ENCODE peak calls at places on chromosomes 11 and 22, in seven cellular contexts. One of them, this sample, is unnamed.
A peak's percentile ranks its signal among the peaks of the same experiment; 100 is the strongest.

GRCh38 chr11:33687733-33688479 is 12.7 kb downstream of the C11orf91 start:
- DNase-seq in H1: peak; percentile 72
- DNase-seq in H9: no peak
- DNase-seq in mesenchymal stem cell: peak; percentile 76
- DNase-seq in IMR-90: peak; percentile 78
- DNase-seq in mesendoderm: peak; percentile 66
- DNase-seq in trophoblast cell: peak; percentile 72
- DNase-seq in this sample: peak; percentile 57

GRCh38 chr22:29073618-29074275 is 912 bp downstream of the KREMEN1 start:
- DNase-seq in H9: peak; percentile 70
- DNase-seq in mesenchymal stem cell: peak; percentile 50
- DNase-seq in H1: peak; percentile 80
- DNase-seq in trophoblast cell: peak; percentile 75
- DNase-seq in mesendoderm: peak; percentile 68
- DNase-seq in IMR-90: no peak
- DNase-seq in this sample: no peak

GRCh38 chr11:96045622-96046456 is 121.9 kb upstream of the MTMR2 start:
- DNase-seq in trophoblast cell: no peak
- DNase-seq in IMR-90: peak; percentile 63
- DNase-seq in mesenchymal stem cell: peak; percentile 40
- DNase-seq in H1: peak; percentile 57
- DNase-seq in mesendoderm: peak; percentile 85
- DNase-seq in H9: peak; percentile 82
- DNase-seq in this sample: no peak

GRCh38 chr22:26589845-26590524 is at the start of gene TPST2:
- DNase-seq in mesenchymal stem cell: peak; percentile 74
- DNase-seq in H9: peak; percentile 81
- DNase-seq in H1: peak; percentile 85
- DNase-seq in mesendoderm: peak; percentile 84
- DNase-seq in trophoblast cell: peak; percentile 85
- DNase-seq in IMR-90: peak; percentile 65
- DNase-seq in this sample: peak; percentile 80

GRCh38 chr11:34204396-34205279 is 99.2 kb downstream of the NAT10 start:
- DNase-seq in IMR-90: peak; percentile 63
- DNase-seq in mesendoderm: no peak
- DNase-seq in H9: no peak
- DNase-seq in mesenchymal stem cell: no peak
- DNase-seq in trophoblast cell: no peak
- DNase-seq in H1: no peak
- DNase-seq in this sample: no peak

GRCh38 chr11:10305262-10305963 is 540 bp downstream of the ADM start:
- DNase-seq in mesenchymal stem cell: no peak
- DNase-seq in trophoblast cell: peak; percentile 55
- DNase-seq in H9: peak; percentile 55
- DNase-seq in mesendoderm: peak; percentile 59
- DNase-seq in H1: peak; percentile 66
- DNase-seq in IMR-90: peak; percentile 9
- DNase-seq in this sample: no peak

GRCh38 chr22:23404689-23405365 is 175.3 kb downstream of the IGLL1 start:
- DNase-seq in trophoblast cell: peak; percentile 74
- DNase-seq in H9: peak; percentile 39
- DNase-seq in mesenchymal stem cell: peak; percentile 54
- DNase-seq in mesendoderm: peak; percentile 75
- DNase-seq in IMR-90: peak; percentile 40
- DNase-seq in H1: peak; percentile 89
- DNase-seq in this sample: peak; percentile 67

GRCh38 chr11:27485930-27486773 is 13.6 kb upstream of the LGR4 start:
- DNase-seq in mesendoderm: peak; percentile 57
- DNase-seq in IMR-90: peak; percentile 61
- DNase-seq in H9: no peak
- DNase-seq in H1: no peak
- DNase-seq in mesenchymal stem cell: peak; percentile 61
- DNase-seq in trophoblast cell: peak; percentile 90
- DNase-seq in this sample: peak; percentile 56

GRCh38 chr22:48952256-48953102 is 875.2 kb downstream of the BRD1 start:
- DNase-seq in mesendoderm: no peak
- DNase-seq in trophoblast cell: no peak
- DNase-seq in mesenchymal stem cell: no peak
- DNase-seq in H1: peak; percentile 29
- DNase-seq in H9: peak; percentile 17
- DNase-seq in IMR-90: no peak
- DNase-seq in this sample: no peak

GRCh38 chr11:68328374-68329091 is 16.1 kb downstream of the LRP5 start:
- DNase-seq in mesendoderm: peak; percentile 71
- DNase-seq in H1: no peak
- DNase-seq in H9: peak; percentile 65
- DNase-seq in mesenchymal stem cell: no peak
- DNase-seq in IMR-90: no peak
- DNase-seq in trophoblast cell: no peak
- DNase-seq in this sample: peak; percentile 58

GRCh38 chr22:24436553-24436952 is 9.2 kb downstream of the ADORA2A start:
- DNase-seq in H9: no peak
- DNase-seq in mesendoderm: no peak
- DNase-seq in mesenchymal stem cell: no peak
- DNase-seq in H1: no peak
- DNase-seq in trophoblast cell: no peak
- DNase-seq in IMR-90: no peak
- DNase-seq in this sample: no peak

GRCh38 chr11:3138178-3139085 is 26.7 kb downstream of the OSBPL5 start:
- DNase-seq in trophoblast cell: no peak
- DNase-seq in IMR-90: no peak
- DNase-seq in H1: no peak
- DNase-seq in H9: peak; percentile 60
- DNase-seq in mesenchymal stem cell: no peak
- DNase-seq in mesendoderm: peak; percentile 40
- DNase-seq in this sample: no peak

GRCh38 chr11:117419915-117420485 is 92.3 kb downstream of the CEP164 start:
- DNase-seq in H1: no peak
- DNase-seq in trophoblast cell: no peak
- DNase-seq in mesenchymal stem cell: no peak
- DNase-seq in mesendoderm: no peak
- DNase-seq in H9: no peak
- DNase-seq in IMR-90: no peak
- DNase-seq in this sample: no peak

GRCh38 chr11:45659818-45660160 is 5.6 kb downstream of the CHST1 start:
- DNase-seq in IMR-90: no peak
- DNase-seq in mesenchymal stem cell: no peak
- DNase-seq in H1: no peak
- DNase-seq in trophoblast cell: no peak
- DNase-seq in mesendoderm: no peak
- DNase-seq in H9: no peak
- DNase-seq in this sample: no peak

GRCh38 chr22:45006873-45007246 is 2.9 kb downstream of the PHF21B start:
- DNase-seq in trophoblast cell: no peak
- DNase-seq in H1: peak; percentile 76
- DNase-seq in IMR-90: no peak
- DNase-seq in mesenchymal stem cell: no peak
- DNase-seq in H9: no peak
- DNase-seq in mesendoderm: peak; percentile 88
- DNase-seq in this sample: no peak

GRCh38 chr11:20161230-20161918 is 1.1 kb upstream of the DBX1 start:
- DNase-seq in H9: peak; percentile 80
- DNase-seq in mesenchymal stem cell: peak; percentile 6
- DNase-seq in IMR-90: no peak
- DNase-seq in trophoblast cell: peak; percentile 56
- DNase-seq in mesendoderm: peak; percentile 86
- DNase-seq in H1: peak; percentile 66
- DNase-seq in this sample: no peak

GRCh38 chr11:121802542-121802941 is 313.5 kb downstream of the BLID start:
- DNase-seq in H9: peak; percentile 71
- DNase-seq in trophoblast cell: no peak
- DNase-seq in mesendoderm: peak; percentile 58
- DNase-seq in H1: no peak
- DNase-seq in IMR-90: peak; percentile 19
- DNase-seq in mesenchymal stem cell: peak; percentile 28
- DNase-seq in this sample: no peak

GRCh38 chr11:111602865-111603632 is 800 bp downstream of the SIK2 start:
- DNase-seq in H1: no peak
- DNase-seq in mesendoderm: peak; percentile 60
- DNase-seq in trophoblast cell: peak; percentile 78
- DNase-seq in mesenchymal stem cell: peak; percentile 64
- DNase-seq in H9: no peak
- DNase-seq in IMR-90: peak; percentile 43
- DNase-seq in this sample: peak; percentile 46

GRCh38 chr11:46290598-46291309 is 13.3 kb downstream of the CREB3L1 start:
- DNase-seq in IMR-90: peak; percentile 98
- DNase-seq in H1: peak; percentile 84
- DNase-seq in trophoblast cell: no peak
- DNase-seq in H9: peak; percentile 93
- DNase-seq in mesendoderm: peak; percentile 94
- DNase-seq in mesenchymal stem cell: peak; percentile 97
- DNase-seq in this sample: no peak

DNA sequence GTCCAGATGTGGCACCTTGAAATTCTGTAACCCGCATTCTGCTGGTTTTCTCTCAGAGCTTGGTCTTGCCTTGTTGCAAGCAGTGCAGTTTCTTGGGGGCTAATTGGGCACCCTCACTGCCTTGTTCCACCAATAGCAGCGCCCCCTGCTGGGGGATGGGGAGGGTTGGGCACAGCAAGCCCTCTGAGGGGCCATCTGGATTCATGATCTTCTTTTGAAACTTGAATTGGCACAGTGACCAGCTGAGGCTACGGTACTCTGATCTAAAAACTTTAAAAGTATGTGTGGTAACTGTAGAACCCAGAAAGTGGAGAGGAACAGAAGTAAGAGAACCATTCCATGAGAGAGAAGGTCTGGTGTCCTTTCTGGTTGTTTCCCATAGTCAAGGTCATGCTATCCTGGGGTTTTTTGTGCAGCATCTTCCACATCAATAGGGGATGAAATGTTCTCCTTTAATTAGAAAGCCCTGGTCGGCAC is 64.2 kb downstream of the MED15 start:
- DNase-seq in mesendoderm: peak; percentile 44
- DNase-seq in H1: peak; percentile 85
- DNase-seq in trophoblast cell: peak; percentile 40
- DNase-seq in mesenchymal stem cell: peak; percentile 38
- DNase-seq in IMR-90: no peak
- DNase-seq in H9: peak; percentile 55
- DNase-seq in this sample: peak; percentile 38
- H3K4me1 ChIP-seq in mesendoderm: no peaks in the 10 kb centered on the region
- H3K4me1 ChIP-seq in H1: no peaks in the 10 kb centered on the region
- H3K4me1 ChIP-seq in trophoblast cell: peaks cover 32% of the 10 kb centered on the region
- H3K4me1 ChIP-seq in mesenchymal stem cell: peaks cover 47% of the 10 kb centered on the region
- H3K4me1 ChIP-seq in IMR-90: peaks cover 39% of the 10 kb centered on the region
- H3K4me1 ChIP-seq in H9: no peaks in the 10 kb centered on the region
- H3K4me1 ChIP-seq in this sample: no peaks in the 10 kb centered on the region

DNA sequence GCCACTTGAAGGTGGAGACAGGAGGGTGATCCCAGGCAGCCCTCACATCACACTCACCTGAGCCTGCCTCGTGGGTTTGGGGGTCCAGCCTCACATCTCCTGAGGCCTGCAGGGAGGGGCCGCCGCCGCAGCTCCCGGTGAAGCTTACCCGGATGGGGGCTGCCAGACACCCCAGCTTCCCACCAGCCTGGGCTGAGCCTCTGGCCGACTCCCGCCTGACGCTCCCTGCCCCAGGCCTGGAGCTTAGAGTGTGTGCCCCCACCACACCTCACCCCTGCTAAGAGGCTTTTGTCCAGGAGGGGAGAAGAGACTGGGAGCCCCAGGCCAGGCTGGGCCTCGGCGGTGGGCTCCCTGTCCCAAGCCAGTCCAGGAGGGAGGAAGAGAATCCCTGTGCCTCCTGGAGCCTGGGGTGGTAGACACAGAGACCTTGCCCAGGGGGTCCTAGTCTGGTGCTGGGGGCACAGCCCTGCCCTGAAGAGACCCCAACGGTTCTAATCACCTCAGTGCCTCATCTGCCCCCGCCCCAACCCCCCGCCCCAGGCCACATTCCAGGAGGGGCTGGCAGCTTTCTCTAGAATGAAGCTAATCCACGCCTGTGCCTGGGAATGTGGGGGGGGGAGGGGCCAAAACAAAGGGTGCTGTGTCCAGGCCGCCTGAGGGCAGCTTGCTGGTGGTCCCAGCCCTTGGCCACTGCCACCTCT is at the start of gene SLC16A8:
- DNase-seq in H9: no peak
- DNase-seq in mesenchymal stem cell: no peak
- DNase-seq in trophoblast cell: no peak
- DNase-seq in IMR-90: no peak
- DNase-seq in mesendoderm: peak; percentile 57
- DNase-seq in H1: no peak
- DNase-seq in this sample: peak; percentile 54
- H2BK5ac ChIP-seq in H9: no peak within 1 kb of the TSS
- H2BK5ac ChIP-seq in mesenchymal stem cell: no peak within 1 kb of the TSS
- H2BK5ac ChIP-seq in trophoblast cell: no peak within 1 kb of the TSS
- H2BK5ac ChIP-seq in IMR-90: no peak within 1 kb of the TSS
- H2BK5ac ChIP-seq in mesendoderm: no peak within 1 kb of the TSS
- H2BK5ac ChIP-seq in H1: no peak within 1 kb of the TSS
- H2BK5ac ChIP-seq in this sample: peak within 1 kb of the TSS; percentile 85

GRCh38 chr22:21000987-21001600 is 824 bp downstream of the THAP7 start:
- DNase-seq in trophoblast cell: no peak
- DNase-seq in mesendoderm: no peak
- DNase-seq in mesenchymal stem cell: peak; percentile 5
- DNase-seq in H9: no peak
- DNase-seq in IMR-90: no peak
- DNase-seq in H1: no peak
- DNase-seq in this sample: no peak

GRCh38 chr22:21001601-21002325 is at the start of gene THAP7:
- DNase-seq in trophoblast cell: peak; percentile 99
- DNase-seq in H1: peak; percentile 95
- DNase-seq in mesendoderm: peak; percentile 97
- DNase-seq in mesenchymal stem cell: peak; percentile 98
- DNase-seq in IMR-90: peak; percentile 93
- DNase-seq in H9: peak; percentile 95
- DNase-seq in this sample: peak; percentile 93

GRCh38 chr22:20999350-21000214 is 2.3 kb downstream of the THAP7 start:
- DNase-seq in mesendoderm: no peak
- DNase-seq in H9: no peak
- DNase-seq in IMR-90: no peak
- DNase-seq in mesenchymal stem cell: no peak
- DNase-seq in H1: no peak
- DNase-seq in trophoblast cell: no peak
- DNase-seq in this sample: no peak

GRCh38 chr22:20998411-20999336 is 3.2 kb downstream of the THAP7 start:
- DNase-seq in trophoblast cell: no peak
- DNase-seq in mesenchymal stem cell: no peak
- DNase-seq in H1: no peak
- DNase-seq in IMR-90: peak; percentile 29
- DNase-seq in H9: no peak
- DNase-seq in mesendoderm: no peak
- DNase-seq in this sample: no peak

GRCh38 chr22:21000215-21000986 is 1.5 kb downstream of the THAP7 start:
- DNase-seq in H9: no peak
- DNase-seq in mesendoderm: no peak
- DNase-seq in trophoblast cell: peak; percentile 10
- DNase-seq in mesenchymal stem cell: no peak
- DNase-seq in IMR-90: no peak
- DNase-seq in H1: no peak
- DNase-seq in this sample: no peak
- H3K4me1 ChIP-seq in H9: no peaks in the 10 kb centered on the region
- H3K4me1 ChIP-seq in mesendoderm: no peaks in the 10 kb centered on the region
- H3K4me1 ChIP-seq in trophoblast cell: peaks cover 20% of the 10 kb centered on the region
- H3K4me1 ChIP-seq in mesenchymal stem cell: peaks cover 34% of the 10 kb centered on the region
- H3K4me1 ChIP-seq in IMR-90: peaks cover 15% of the 10 kb centered on the region
- H3K4me1 ChIP-seq in H1: peaks cover 8% of the 10 kb centered on the region
- H3K4me1 ChIP-seq in this sample: peaks cover 21% of the 10 kb centered on the region

DNA sequence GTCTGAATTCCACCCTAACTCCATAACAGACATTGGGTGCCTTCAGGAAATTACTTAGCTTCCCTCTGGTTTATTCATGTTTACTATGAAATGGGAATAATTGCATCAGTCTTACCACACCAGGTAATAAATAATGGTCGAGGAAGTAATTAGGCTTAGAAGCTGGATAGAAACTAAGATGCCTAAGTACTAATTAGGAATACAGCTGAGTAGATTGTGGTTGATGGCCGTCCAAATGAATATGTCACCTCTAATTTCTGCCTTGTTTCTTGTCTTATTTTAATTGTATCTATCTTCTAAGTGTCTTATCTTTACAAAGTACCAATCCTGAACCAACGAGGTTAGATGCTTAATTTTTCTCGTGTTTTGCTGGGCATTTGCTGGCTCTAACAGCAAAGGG is 187.6 kb downstream of the ETS1 start:
- DNase-seq in mesendoderm: no peak
- DNase-seq in trophoblast cell: no peak
- DNase-seq in mesenchymal stem cell: no peak
- DNase-seq in H1: no peak
- DNase-seq in IMR-90: no peak
- DNase-seq in H9: no peak
- DNase-seq in this sample: no peak
- H2BK5ac ChIP-seq in mesendoderm: no peak overlapping the region
- H2BK5ac ChIP-seq in trophoblast cell: no peak overlapping the region
- H2BK5ac ChIP-seq in mesenchymal stem cell: no peak overlapping the region
- H2BK5ac ChIP-seq in H1: no peak overlapping the region
- H2BK5ac ChIP-seq in IMR-90: peak overlapping the region; percentile 25
- H2BK5ac ChIP-seq in H9: no peak overlapping the region
- H2BK5ac ChIP-seq in this sample: no peak overlapping the region